ENCODE peak calls at places on chromosome 6, in four cellular contexts. One of them, this sample, is unnamed.

GRCh38 chr6:130518588-130518987 is 152.8 kb downstream of the TMEM200A start:
- DNase-seq in HepG2: no peak
- DNase-seq in K562: no peak
- DNase-seq in SK-N-SH: no peak
- DNase-seq in this sample: no peak

GRCh38 chr6:30836431-30836866 is 47.9 kb upstream of the DDR1 start:
- DNase-seq in HepG2: no peak
- DNase-seq in K562: no peak
- DNase-seq in SK-N-SH: no peak
- DNase-seq in this sample: no peak

GRCh38 chr6:102356170-102356569 is 962.7 kb downstream of the GRIK2 start:
- DNase-seq in HepG2: no peak
- DNase-seq in K562: no peak
- DNase-seq in SK-N-SH: no peak
- DNase-seq in this sample: no peak

GRCh38 chr6:29759457-29759856 is 36.2 kb downstream of the HLA-F start:
- DNase-seq in HepG2: no peak
- DNase-seq in K562: no peak
- DNase-seq in SK-N-SH: no peak
- DNase-seq in this sample: peak

GRCh38 chr6:87936065-87936464 is 111.6 kb upstream of the SPACA1 start:
- DNase-seq in HepG2: peak
- DNase-seq in K562: no peak
- DNase-seq in SK-N-SH: no peak
- DNase-seq in this sample: no peak

GRCh38 chr6:73323323-73323722 is 30.8 kb downstream of the DPPA5 start:
- DNase-seq in HepG2: no peak
- DNase-seq in K562: no peak
- DNase-seq in SK-N-SH: no peak
- DNase-seq in this sample: no peak

GRCh38 chr6:113719056-113719455 is 138.1 kb upstream of the MARCKS start:
- DNase-seq in HepG2: no peak
- DNase-seq in K562: no peak
- DNase-seq in SK-N-SH: no peak
- DNase-seq in this sample: peak

GRCh38 chr6:90121982-90122381 is 174.7 kb downstream of the BACH2 start:
- DNase-seq in HepG2: no peak
- DNase-seq in K562: no peak
- DNase-seq in SK-N-SH: no peak
- DNase-seq in this sample: no peak

GRCh38 chr6:143657809-143658208 is 20.0 kb upstream of the PHACTR2 start:
- DNase-seq in HepG2: no peak
- DNase-seq in K562: no peak
- DNase-seq in SK-N-SH: no peak
- DNase-seq in this sample: no peak

GRCh38 chr6:68990313-68990712 is 355.2 kb downstream of the ADGRB3 start:
- DNase-seq in HepG2: no peak
- DNase-seq in K562: no peak
- DNase-seq in SK-N-SH: no peak
- DNase-seq in this sample: no peak

DNA sequence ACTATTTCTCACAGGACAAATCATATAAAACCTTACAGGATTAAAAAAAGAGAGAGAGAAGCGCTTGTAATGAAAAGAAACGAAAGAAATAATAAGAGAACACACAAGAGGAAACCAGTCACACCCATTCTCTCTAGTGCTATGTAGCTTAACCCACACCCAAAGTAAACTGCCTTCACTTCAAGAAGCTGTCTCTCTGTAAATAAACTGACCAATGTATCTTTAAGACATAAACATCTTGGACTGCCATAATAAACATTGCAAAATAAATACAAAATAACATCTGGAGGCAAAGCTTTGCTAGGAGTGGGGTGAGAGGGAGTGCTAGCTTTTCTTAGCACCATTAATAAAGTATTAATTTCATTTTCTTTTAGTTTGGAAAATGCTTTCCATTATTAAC is 61.6 kb upstream of the RNF146 start:
- DNase-seq in HepG2: no peak
- DNase-seq in K562: no peak
- DNase-seq in SK-N-SH: no peak
- DNase-seq in this sample: no peak
- TF ChIP-seq ELF1 in HepG2: no peak
- TF ChIP-seq ELF1 in K562: no peak
- TF ChIP-seq ELF1 in SK-N-SH: no peak
- TF ChIP-seq ELF1 in this sample: no peak

DNA sequence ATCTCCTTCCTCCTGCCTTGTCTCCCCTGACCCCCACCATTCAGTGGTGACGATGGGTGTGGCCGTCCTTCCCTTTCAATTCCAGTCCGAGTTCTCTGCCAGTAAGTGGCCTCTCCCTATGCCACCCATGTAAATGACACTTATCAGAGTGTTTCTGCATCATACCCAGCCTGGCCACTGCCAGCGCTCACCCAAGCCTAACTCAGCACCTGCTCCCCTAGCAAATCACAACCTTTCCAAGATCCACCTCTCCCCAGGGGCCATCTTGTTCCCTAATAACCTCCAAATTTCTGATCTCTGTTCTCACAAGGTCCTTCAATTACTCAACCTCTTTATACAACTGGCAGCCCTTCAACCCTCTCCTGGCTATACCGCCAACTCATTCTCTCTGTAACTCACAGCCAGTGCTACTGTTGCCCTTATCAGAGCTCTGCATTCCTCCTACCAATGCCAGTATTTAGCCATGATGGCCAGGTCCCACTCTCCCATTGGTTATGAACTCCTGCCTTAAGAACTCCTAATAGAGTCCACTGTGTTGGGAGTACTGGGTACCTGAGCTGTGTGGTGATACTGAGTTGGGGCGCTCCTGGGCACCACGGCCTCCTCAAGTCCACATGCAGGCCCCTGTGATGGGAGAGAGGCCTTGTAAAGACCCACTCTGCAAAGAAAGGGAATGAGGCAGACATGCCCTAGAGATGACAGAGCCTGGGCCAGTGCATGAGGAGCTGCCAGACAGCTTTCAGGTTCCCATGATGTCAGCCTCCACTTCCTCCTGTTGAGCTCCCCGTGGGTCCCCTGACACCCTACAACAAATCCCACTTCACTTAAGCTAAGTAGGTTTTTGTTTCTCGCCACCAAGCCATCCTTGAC is 187.4 kb upstream of the RREB1 start:
- DNase-seq in HepG2: no peak
- DNase-seq in K562: no peak
- DNase-seq in SK-N-SH: no peak
- DNase-seq in this sample: no peak
- TF ChIP-seq SIN3A in HepG2: no peak
- TF ChIP-seq SIN3A in K562: no peak
- TF ChIP-seq SIN3A in SK-N-SH: no peak
- TF ChIP-seq SIN3A in this sample: no peak

DNA sequence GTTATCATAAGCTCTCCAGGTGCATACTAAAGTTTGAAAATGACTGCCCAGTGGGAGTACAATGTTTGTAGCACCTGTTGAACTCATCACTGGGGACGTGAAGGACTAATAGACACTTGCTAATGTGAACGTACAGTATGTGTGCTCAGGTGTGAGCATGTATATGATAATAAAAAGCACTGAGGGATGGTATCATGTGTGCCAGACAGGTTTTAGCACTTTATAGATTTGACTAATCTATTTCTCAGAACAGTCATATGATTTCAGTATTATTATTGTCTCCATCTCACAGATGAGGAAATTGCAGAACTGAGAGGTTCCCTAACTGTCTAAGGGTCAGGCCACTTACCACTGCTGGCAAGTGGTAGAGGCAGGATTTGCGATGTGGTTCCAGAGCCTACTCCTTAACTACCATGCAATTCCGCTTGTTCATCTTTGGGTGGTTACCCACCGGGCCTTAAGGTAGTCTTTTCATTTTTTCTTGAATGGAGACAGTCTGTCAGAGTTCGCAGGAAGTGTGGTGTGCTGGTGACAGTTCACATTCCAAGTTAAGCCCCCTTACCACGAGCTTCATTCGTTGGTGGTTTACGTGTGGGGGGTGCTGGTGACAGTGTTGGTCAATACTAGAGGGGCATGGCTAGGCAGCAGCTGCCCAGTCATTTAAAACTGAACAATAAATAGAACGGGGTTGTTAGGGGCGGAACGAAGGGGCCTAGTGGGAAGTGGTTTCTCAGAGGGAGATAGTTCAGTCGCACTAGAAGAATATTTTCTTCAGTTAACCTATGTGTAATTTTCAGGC is 46.8 kb downstream of the RREB1 start:
- DNase-seq in HepG2: no peak
- DNase-seq in K562: no peak
- DNase-seq in SK-N-SH: no peak
- DNase-seq in this sample: no peak
- TF ChIP-seq ELF1 in HepG2: no peak
- TF ChIP-seq ELF1 in K562: no peak
- TF ChIP-seq ELF1 in SK-N-SH: no peak
- TF ChIP-seq ELF1 in this sample: no peak

GRCh38 chr6:23006656-23007055 is 437.3 kb downstream of the HDGFL1 start:
- DNase-seq in HepG2: no peak
- DNase-seq in K562: no peak
- DNase-seq in SK-N-SH: no peak
- DNase-seq in this sample: no peak

GRCh38 chr6:23002044-23002619 is 432.8 kb downstream of the HDGFL1 start:
- DNase-seq in HepG2: no peak
- DNase-seq in K562: no peak
- DNase-seq in SK-N-SH: no peak
- DNase-seq in this sample: no peak

GRCh38 chr6:23003671-23004598 is 434.6 kb downstream of the HDGFL1 start:
- DNase-seq in HepG2: no peak
- DNase-seq in K562: no peak
- DNase-seq in SK-N-SH: peak
- DNase-seq in this sample: no peak
- TF ChIP-seq SIN3A in HepG2: no peak
- TF ChIP-seq SIN3A in K562: no peak
- TF ChIP-seq SIN3A in SK-N-SH: no peak
- TF ChIP-seq SIN3A in this sample: no peak

GRCh38 chr6:137861550-137862337 is 5.3 kb upstream of the TNFAIP3 start:
- DNase-seq in HepG2: no peak
- DNase-seq in K562: peak
- DNase-seq in SK-N-SH: no peak
- DNase-seq in this sample: no peak
- TF ChIP-seq ELF1 in HepG2: no peak
- TF ChIP-seq ELF1 in K562: peak
- TF ChIP-seq ELF1 in SK-N-SH: no peak
- TF ChIP-seq ELF1 in this sample: no peak

This sample was measured in HCT116.